ENCODE peak calls at places on chromosome 14, in ten cellular contexts. D, E, V, N, Y, H, K, Z, F and O are unnamed samples. For H3K36me3, the result is how much of the 10 kb centered on the place peaks cover.

GRCh38 chr14:51643137-51643536 is 8.6 kb upstream of the FRMD6 start:
- DNase-seq in E (peak), Z (peak), Y (no peak), F (no peak), V (no peak), H (no peak), N (no peak), D (no peak), K (no peak), O (peak)

GRCh38 chr14:65993103-65993502 is 493.1 kb upstream of the CCDC196 start:
- DNase-seq in N (no peak), Y (no peak), E (peak), F (no peak), H (no peak), D (no peak), Z (no peak), K (no peak), V (no peak), O (no peak)

GRCh38 chr14:60722163-60722835 is 1.9 kb downstream of the SIX4 start:
- DNase-seq in K (peak), Z (peak), H (peak), V (no peak), N (peak), D (peak), E (peak), Y (peak), F (peak), O (no peak)

GRCh38 chr14:85417396-85417795 is 112.5 kb upstream of the FLRT2 start:
- DNase-seq in E (no peak), D (no peak), F (no peak), Z (peak), N (no peak), V (no peak), Y (no peak), K (no peak), H (no peak), O (no peak)

GRCh38 chr14:52314521-52315354 is 626 bp downstream of the PTGER2 start:
- DNase-seq in E (peak), F (peak), Z (peak), N (peak), H (peak), V (peak), Y (no peak), D (no peak), K (peak), O (no peak)

GRCh38 chr14:70780396-70781075 is 28.8 kb downstream of the MAP3K9 start:
- DNase-seq in V (no peak), K (no peak), E (no peak), Z (no peak), H (peak), F (peak), N (peak), D (peak), Y (no peak), O (no peak)

GRCh38 chr14:98906123-98906995 is 365.6 kb downstream of the BCL11B start:
- DNase-seq in H (peak), F (no peak), Z (peak), E (peak), D (no peak), N (no peak), K (peak), Y (no peak), V (no peak), O (no peak)

GRCh38 chr14:75876526-75876925 is 105.3 kb downstream of the TGFB3 start:
- DNase-seq in V (no peak), Z (peak), F (no peak), H (no peak), K (no peak), E (peak), Y (no peak), N (no peak), D (no peak), O (no peak)

GRCh38 chr14:83874662-83875061 is 1655.3 kb upstream of the FLRT2 start:
- DNase-seq in N (no peak), H (no peak), E (no peak), V (no peak), D (no peak), F (no peak), Z (no peak), K (no peak), Y (no peak), O (peak)

GRCh38 chr14:66735853-66736252 is 227.9 kb downstream of the GPHN start:
- DNase-seq in E (no peak), Y (no peak), V (no peak), H (no peak), K (no peak), Z (no peak), F (no peak), D (no peak), N (no peak), O (no peak)

GRCh38 chr14:89681086-89682018 is 264.3 kb upstream of the FOXN3 start:
- DNase-seq in E (no peak), K (no peak), H (no peak), F (peak), Z (no peak), V (no peak), N (no peak), Y (no peak), D (no peak), O (peak)

GRCh38 chr14:48253020-48253419 is 577.6 kb upstream of the MDGA2 start:
- DNase-seq in D (no peak), N (no peak), K (no peak), Y (no peak), Z (no peak), H (no peak), F (no peak), E (no peak), V (no peak), O (no peak)

GRCh38 chr14:58298880-58299664 is 717 bp downstream of the ARID4A start:
- DNase-seq in N (peak), Y (no peak), Z (no peak), E (no peak), V (peak), K (peak), H (peak), D (peak), F (peak), O (no peak)

GRCh38 chr14:24232121-24232644 is at the start of gene NEDD8:
- DNase-seq in N (peak), D (peak), Y (peak), Z (peak), K (peak), V (peak), F (peak), E (peak), H (peak), O (peak)

DNA sequence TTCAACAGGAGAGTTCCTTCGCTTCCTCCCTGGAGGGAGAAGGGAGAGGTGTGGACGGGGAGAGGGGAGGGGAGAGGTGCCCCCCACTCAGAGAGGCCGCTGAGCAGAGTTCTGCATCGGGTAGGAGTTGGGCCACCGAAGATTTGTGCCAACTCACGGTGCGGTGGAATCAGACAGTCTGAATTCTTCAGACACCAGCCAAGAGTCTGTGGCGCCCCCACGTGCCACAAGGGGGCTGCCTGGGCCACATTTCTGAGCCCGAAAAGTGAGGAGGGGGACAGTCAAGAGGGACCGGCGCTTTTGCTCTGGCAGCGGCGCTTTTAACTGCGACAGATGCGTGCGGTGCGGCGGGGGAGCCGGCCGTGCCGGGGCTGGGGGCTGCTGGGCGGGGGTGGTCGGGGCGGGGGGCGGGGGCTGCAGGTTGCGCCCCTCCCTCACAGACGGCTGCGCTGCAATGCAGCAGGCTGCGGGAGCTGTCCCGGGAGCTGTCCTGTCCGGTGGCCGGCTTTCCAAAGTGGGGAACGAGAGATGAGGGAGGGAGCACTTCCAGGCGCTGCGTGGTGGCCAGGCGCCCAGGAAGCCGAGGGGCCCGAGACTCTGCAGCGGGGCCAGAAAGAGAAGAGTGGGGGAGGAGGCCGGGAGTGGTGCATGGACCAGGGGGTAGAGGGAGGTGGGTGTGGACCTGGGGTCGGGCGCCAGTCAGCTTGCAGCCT is 941 bp upstream of the RTL1 start:
- DNase-seq in K (no peak), Y (no peak), D (no peak), N (no peak), E (no peak), Z (peak), H (peak), F (no peak), V (no peak), O (no peak)
- TF ChIP-seq CTCF in K (no peak), Y (no peak), D (no peak), N (no peak), E (peak), Z (peak), H (peak), F (no peak), V (no peak), O (peak)

DNA sequence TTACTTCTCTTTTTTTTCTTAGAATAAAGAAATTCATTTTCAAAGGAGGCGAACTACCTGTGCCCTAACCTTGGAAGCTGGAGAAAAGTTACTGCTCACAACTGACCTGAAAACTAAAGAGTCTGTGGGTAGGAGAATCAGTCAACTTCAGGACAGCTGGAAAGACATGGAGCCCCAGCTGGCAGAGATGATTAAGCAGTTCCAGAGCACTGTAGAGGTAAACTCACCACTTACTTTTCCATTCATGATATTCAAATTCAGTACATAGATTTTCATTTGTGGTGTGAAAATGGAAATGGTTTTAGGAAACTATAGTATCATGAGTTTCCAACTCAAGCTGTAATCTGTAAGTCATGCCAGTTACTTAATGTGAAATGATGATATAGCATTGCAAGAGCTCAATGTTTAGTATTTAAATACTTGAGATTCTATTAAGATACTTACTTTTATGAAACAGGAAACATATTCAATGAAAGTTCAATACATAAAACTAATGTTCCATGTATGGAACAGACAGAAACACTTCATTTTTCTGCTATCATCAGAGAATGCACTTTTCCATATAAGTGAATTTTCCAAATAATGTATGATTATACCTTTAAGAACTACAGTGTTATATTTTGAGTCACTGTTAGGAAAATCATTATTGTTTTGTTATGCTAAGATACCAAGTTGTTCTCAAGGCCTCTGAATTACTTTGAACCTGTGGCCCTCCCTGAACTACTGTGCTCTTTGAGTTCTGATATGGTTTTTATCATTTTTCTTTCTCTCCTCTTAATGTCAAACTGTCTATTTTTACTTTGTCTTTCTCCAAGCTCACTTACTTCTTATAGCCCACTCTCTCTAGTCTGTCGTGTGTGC is 119.0 kb downstream of the ESR2 start:
- DNase-seq in Z (no peak), N (no peak), E (no peak), H (no peak), D (no peak), K (no peak), V (no peak), Y (no peak), F (no peak), O (no peak)
- H3K36me3 ChIP-seq in Z (under half), N (under half), E (under half), H (under half), D (half or more), K (half or more), V (under half), Y (under half), F (under half), O (under half)

GRCh38 chr14:36207500-36207899 is 31.0 kb upstream of the PTCSC3 start:
- DNase-seq in F (no peak), V (no peak), N (no peak), Z (no peak), K (no peak), E (no peak), D (no peak), H (peak), Y (no peak), O (no peak)
- TF ChIP-seq CTCF in F (no peak), V (no peak), N (no peak), Z (peak), K (peak), E (peak), D (no peak), H (peak), Y (peak), O (peak)

DNA sequence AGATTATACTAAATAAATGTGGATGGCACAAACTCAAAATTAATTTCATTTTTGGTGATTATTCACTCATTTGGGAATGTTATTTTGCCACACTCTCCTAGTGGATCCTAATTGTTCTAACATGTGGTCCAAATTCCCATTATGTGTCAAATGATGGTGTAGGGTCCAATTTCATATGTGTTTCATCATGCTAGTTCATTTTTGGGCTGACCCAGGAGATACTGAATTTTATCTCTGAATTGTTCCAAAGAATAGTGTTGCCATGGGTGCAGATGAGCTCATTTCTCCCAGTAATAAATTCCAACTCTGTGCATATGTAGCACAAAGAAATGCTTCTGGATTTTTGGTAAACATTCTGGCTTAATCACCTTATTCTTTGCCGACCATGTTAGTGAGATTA is 23.5 kb upstream of the SEL1L start:
- DNase-seq in N (no peak), V (no peak), Z (no peak), F (no peak), D (no peak), H (no peak), Y (no peak), E (no peak), K (no peak), O (no peak)
- H3K36me3 ChIP-seq in N (under half), V (under half), Z (under half), F (under half), D (under half), H (under half), Y (under half), E (under half), K (under half), O (under half)

DNA sequence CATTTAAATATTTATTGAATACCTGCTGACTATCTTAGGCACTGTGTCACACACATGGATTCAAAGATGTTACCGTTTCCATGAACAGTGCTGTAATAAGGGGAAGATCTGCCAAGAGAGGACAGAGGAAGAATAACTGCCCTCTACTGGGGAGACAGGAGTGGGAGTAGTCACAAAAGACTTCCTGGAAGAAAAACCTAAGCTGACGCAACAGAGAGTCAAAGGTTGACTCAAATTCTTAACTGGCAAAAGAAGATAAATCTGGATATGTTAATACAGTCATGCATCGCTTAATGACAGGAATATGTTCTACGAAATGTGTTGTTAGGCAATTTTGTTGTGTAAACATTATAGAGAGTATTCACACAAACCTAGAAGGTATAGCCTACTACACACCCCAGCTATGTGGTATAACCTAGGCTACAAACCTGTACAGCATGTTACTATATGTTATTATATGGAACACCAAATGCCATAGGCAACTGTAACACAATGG is 51.5 kb downstream of the DCAF5 start:
- DNase-seq in F (no peak), Y (peak), Z (peak), N (no peak), E (peak), H (no peak), K (no peak), D (no peak), V (no peak), O (peak)
- TF ChIP-seq CTCF in F (peak), Y (peak), Z (peak), N (peak), E (peak), H (peak), K (peak), D (peak), V (no peak), O (peak)

DNA sequence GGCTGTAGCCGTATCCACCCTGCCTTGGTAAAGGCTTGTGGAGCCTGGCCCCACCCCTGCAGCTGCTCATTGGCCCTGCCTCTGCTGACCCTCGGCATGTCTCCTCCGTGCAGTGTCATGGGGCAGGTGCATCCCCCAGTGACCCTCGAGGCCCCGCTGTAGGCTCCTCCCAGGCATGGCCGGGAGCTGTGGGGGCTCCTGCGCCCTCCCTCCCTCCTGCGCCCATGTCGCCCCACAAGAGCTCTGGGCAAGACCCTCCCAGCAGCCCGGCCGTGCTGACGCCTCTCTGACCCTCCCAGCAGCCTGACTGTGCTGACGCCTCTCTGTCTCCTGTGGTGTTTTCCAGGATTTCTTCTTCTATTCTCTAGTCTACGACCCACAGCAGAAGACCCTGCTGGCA is 20.8 kb upstream of the CRIP2 start:
- DNase-seq in Z (no peak), E (no peak), H (no peak), N (peak), D (no peak), K (no peak), F (no peak), Y (no peak), V (no peak), O (no peak)
- H3K36me3 ChIP-seq in Z (under half), E (under half), H (under half), N (under half), D (half or more), K (half or more), F (under half), Y (under half), V (under half), O (under half)

DNA sequence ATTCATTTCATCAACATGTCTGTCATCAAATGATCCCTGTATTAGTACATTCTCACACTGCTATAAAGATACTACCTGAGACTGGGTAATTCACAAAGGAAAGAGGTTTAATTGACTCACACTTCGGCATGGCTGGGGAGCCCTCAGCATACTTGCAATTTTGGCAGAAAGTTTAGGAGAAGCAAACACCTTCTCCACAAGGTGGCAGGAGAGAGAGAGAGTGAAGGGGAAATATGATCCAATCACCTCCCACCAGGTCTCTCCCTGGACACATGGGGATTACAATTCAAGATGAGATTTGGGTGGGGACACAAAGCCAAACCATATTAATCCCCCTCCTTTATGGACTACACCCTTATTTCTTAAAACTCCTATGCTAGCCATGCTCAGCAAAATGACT is 932.2 kb downstream of the FLRT2 start:
- DNase-seq in K (no peak), N (no peak), Y (no peak), E (peak), Z (peak), V (no peak), H (peak), D (no peak), F (no peak), O (no peak)
- TF ChIP-seq CTCF in K (no peak), N (no peak), Y (no peak), E (peak), Z (peak), V (no peak), H (peak), D (no peak), F (no peak), O (peak)

GRCh38 chr14:34582117-34582680 is 42.7 kb upstream of the EAPP start:
- DNase-seq in Z (no peak), N (no peak), D (no peak), K (no peak), Y (no peak), H (no peak), E (no peak), V (no peak), F (no peak), O (no peak)
- H3K36me3 ChIP-seq in Z (under half), N (under half), D (half or more), K (half or more), Y (under half), H (under half), E (under half), V (under half), F (under half), O (under half)

DNA sequence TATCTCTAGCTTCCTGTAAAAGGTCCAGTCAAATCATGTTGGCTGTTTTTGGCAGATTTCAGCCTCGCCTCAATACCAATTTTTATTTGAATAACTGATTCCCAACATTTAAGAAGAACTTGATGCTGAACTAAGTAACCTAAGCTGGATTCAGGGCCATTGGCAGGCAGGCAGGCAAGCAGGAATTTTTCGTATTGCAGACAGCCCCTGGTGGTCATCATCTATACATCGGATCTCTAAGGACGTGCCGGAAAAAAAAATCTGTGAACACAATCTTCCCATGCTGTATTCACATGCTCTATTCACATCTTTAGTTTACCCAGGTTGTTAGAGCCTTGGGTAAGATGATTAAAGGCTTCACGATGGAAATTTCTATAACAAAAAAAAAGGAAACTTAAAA is 7.0 kb downstream of the VCPKMT start:
- DNase-seq in D (no peak), N (no peak), Z (peak), F (no peak), Y (no peak), V (no peak), E (no peak), K (no peak), H (peak), O (no peak)
- TF ChIP-seq CTCF in D (no peak), N (no peak), Z (peak), F (no peak), Y (peak), V (no peak), E (peak), K (no peak), H (peak), O (peak)